ENCODE peak calls at places on chromosomes 2 and 18, in six cellular contexts. Q, V, X, G, Y and R are unnamed samples.

GRCh38 chr18:54358495-54358793 is 738 bp downstream of the C18orf54 start:
- DNase-seq in Q (peak; percentile 56), V (no peak), X (no peak), G (no peak), Y (no peak), R (no peak)

GRCh38 chr2:54613794-54614257 is 109.6 kb upstream of the EML6 start:
- DNase-seq in Q (no peak), V (no peak), X (no peak), G (no peak), Y (no peak), R (no peak)

GRCh38 chr2:209638346-209638745 is 133.3 kb upstream of the UNC80 start:
- DNase-seq in Q (no peak), V (peak; percentile 5), X (no peak), G (no peak), Y (no peak), R (peak; percentile 12)

GRCh38 chr2:152861349-152861942 is 143.0 kb downstream of the ARL6IP6 start:
- DNase-seq in Q (peak; percentile 39), V (peak; percentile 11), X (no peak), G (no peak), Y (no peak), R (no peak)

GRCh38 chr2:120486946-120487345 is 141.0 kb downstream of the INHBB start:
- DNase-seq in Q (no peak), V (peak; percentile 51), X (no peak), G (no peak), Y (no peak), R (peak; percentile 9)

GRCh38 chr2:161915121-161915520 is 158.9 kb downstream of the DPP4 start:
- DNase-seq in Q (no peak), V (no peak), X (no peak), G (no peak), Y (no peak), R (no peak)

GRCh38 chr18:61637319-61637718 is 255.5 kb downstream of the RNF152 start:
- DNase-seq in Q (no peak), V (no peak), X (peak; percentile 18), G (no peak), Y (no peak), R (no peak)

GRCh38 chr18:45974088-45974536 is 7.0 kb upstream of the EPG5 start:
- DNase-seq in Q (peak; percentile 97), V (peak; percentile 51), X (peak; percentile 41), G (no peak), Y (peak; percentile 69), R (peak; percentile 63)

GRCh38 chr18:63832470-63832869 is 55.0 kb upstream of the SERPINB2 start:
- DNase-seq in Q (no peak), V (peak; percentile 10), X (no peak), G (no peak), Y (no peak), R (peak; percentile 77)

GRCh38 chr2:108927936-108928659 is 60.9 kb downstream of the EDAR start:
- DNase-seq in Q (peak; percentile 12), V (peak; percentile 64), X (peak; percentile 30), G (no peak), Y (peak; percentile 71), R (no peak)